ENCODE peak calls at places on chromosome 19, in seven cellular contexts. One of them, this sample, is unnamed.
A peak's percentile ranks its signal among the peaks of the same experiment; 100 is the strongest.

GRCh38 chr19:15195987-15196682 is 4.7 kb downstream of the NOTCH3 start:
- DNase-seq in CD8-positive, alpha-beta T cell: no peak
- DNase-seq in AG10803: no peak
- DNase-seq in foreskin keratinocyte: peak; percentile 50
- DNase-seq in fibroblast of pulmonary artery: no peak
- DNase-seq in thoracic aorta: no peak
- DNase-seq in HFFc6: no peak
- DNase-seq in this sample: no peak

GRCh38 chr19:33634361-33635091 is 12.8 kb downstream of the CHST8 start:
- DNase-seq in foreskin keratinocyte: no peak
- DNase-seq in AG10803: no peak
- DNase-seq in CD8-positive, alpha-beta T cell: no peak
- DNase-seq in fibroblast of pulmonary artery: no peak
- DNase-seq in thoracic aorta: no peak
- DNase-seq in HFFc6: no peak
- DNase-seq in this sample: no peak

GRCh38 chr19:18118420-18119242 is 21.1 kb downstream of the MAST3 start:
- DNase-seq in HFFc6: no peak
- DNase-seq in CD8-positive, alpha-beta T cell: no peak
- DNase-seq in fibroblast of pulmonary artery: peak; percentile 25
- DNase-seq in thoracic aorta: no peak
- DNase-seq in AG10803: no peak
- DNase-seq in foreskin keratinocyte: no peak
- DNase-seq in this sample: no peak

GRCh38 chr19:54462713-54463530 is 656 bp downstream of the LENG9 start:
- DNase-seq in CD8-positive, alpha-beta T cell: peak; percentile 61
- DNase-seq in thoracic aorta: no peak
- DNase-seq in fibroblast of pulmonary artery: peak; percentile 70
- DNase-seq in foreskin keratinocyte: no peak
- DNase-seq in AG10803: peak; percentile 63
- DNase-seq in HFFc6: peak; percentile 25
- DNase-seq in this sample: peak; percentile 65

GRCh38 chr19:17266589-17266974 is 661 bp upstream of the BABAM1 start:
- DNase-seq in AG10803: no peak
- DNase-seq in HFFc6: no peak
- DNase-seq in thoracic aorta: no peak
- DNase-seq in fibroblast of pulmonary artery: no peak
- DNase-seq in foreskin keratinocyte: no peak
- DNase-seq in CD8-positive, alpha-beta T cell: no peak
- DNase-seq in this sample: no peak

GRCh38 chr19:1270168-1270853 is 1.2 kb downstream of the CIRBP start:
- DNase-seq in thoracic aorta: no peak
- DNase-seq in HFFc6: no peak
- DNase-seq in AG10803: no peak
- DNase-seq in CD8-positive, alpha-beta T cell: no peak
- DNase-seq in foreskin keratinocyte: no peak
- DNase-seq in fibroblast of pulmonary artery: no peak
- DNase-seq in this sample: no peak

GRCh38 chr19:29714371-29714952 is 599 bp downstream of the C19orf12 start:
- DNase-seq in thoracic aorta: no peak
- DNase-seq in AG10803: no peak
- DNase-seq in CD8-positive, alpha-beta T cell: peak; percentile 37
- DNase-seq in fibroblast of pulmonary artery: no peak
- DNase-seq in HFFc6: no peak
- DNase-seq in foreskin keratinocyte: no peak
- DNase-seq in this sample: no peak

GRCh38 chr19:7985481-7985911 is 19.9 kb downstream of the ELAVL1 start:
- DNase-seq in HFFc6: no peak
- DNase-seq in CD8-positive, alpha-beta T cell: no peak
- DNase-seq in fibroblast of pulmonary artery: no peak
- DNase-seq in AG10803: no peak
- DNase-seq in foreskin keratinocyte: no peak
- DNase-seq in thoracic aorta: no peak
- DNase-seq in this sample: no peak

GRCh38 chr19:12720851-12721655 is 2.7 kb downstream of the TNPO2 start:
- DNase-seq in CD8-positive, alpha-beta T cell: no peak
- DNase-seq in HFFc6: peak; percentile 5
- DNase-seq in fibroblast of pulmonary artery: peak; percentile 26
- DNase-seq in AG10803: peak; percentile 29
- DNase-seq in foreskin keratinocyte: no peak
- DNase-seq in thoracic aorta: no peak
- DNase-seq in this sample: peak; percentile 10

GRCh38 chr19:38319421-38320258 is at the start of gene KCNK6:
- DNase-seq in CD8-positive, alpha-beta T cell: peak; percentile 18
- DNase-seq in HFFc6: no peak
- DNase-seq in thoracic aorta: no peak
- DNase-seq in foreskin keratinocyte: no peak
- DNase-seq in AG10803: peak; percentile 15
- DNase-seq in fibroblast of pulmonary artery: peak; percentile 23
- DNase-seq in this sample: no peak

GRCh38 chr19:17348700-17349099 is 11.3 kb downstream of the GTPBP3 start:
- DNase-seq in foreskin keratinocyte: no peak
- DNase-seq in thoracic aorta: peak; percentile 51
- DNase-seq in AG10803: peak; percentile 29
- DNase-seq in CD8-positive, alpha-beta T cell: no peak
- DNase-seq in HFFc6: peak; percentile 23
- DNase-seq in fibroblast of pulmonary artery: peak; percentile 81
- DNase-seq in this sample: peak; percentile 54

GRCh38 chr19:1221141-1221903 is 15.7 kb downstream of the STK11 start:
- DNase-seq in thoracic aorta: no peak
- DNase-seq in AG10803: peak; percentile 40
- DNase-seq in fibroblast of pulmonary artery: peak; percentile 61
- DNase-seq in foreskin keratinocyte: no peak
- DNase-seq in HFFc6: peak; percentile 42
- DNase-seq in CD8-positive, alpha-beta T cell: no peak
- DNase-seq in this sample: peak; percentile 55

GRCh38 chr19:30222993-30223865 is 149.0 kb upstream of the ZNF536 start:
- DNase-seq in AG10803: peak; percentile 51
- DNase-seq in thoracic aorta: no peak
- DNase-seq in HFFc6: no peak
- DNase-seq in foreskin keratinocyte: no peak
- DNase-seq in fibroblast of pulmonary artery: no peak
- DNase-seq in CD8-positive, alpha-beta T cell: no peak
- DNase-seq in this sample: no peak

GRCh38 chr19:29675650-29676186 is 10.5 kb downstream of the PLEKHF1 start:
- DNase-seq in thoracic aorta: no peak
- DNase-seq in CD8-positive, alpha-beta T cell: no peak
- DNase-seq in foreskin keratinocyte: no peak
- DNase-seq in AG10803: no peak
- DNase-seq in fibroblast of pulmonary artery: no peak
- DNase-seq in HFFc6: no peak
- DNase-seq in this sample: no peak

GRCh38 chr19:2497186-2497585 is 21.3 kb downstream of the GADD45B start:
- DNase-seq in HFFc6: no peak
- DNase-seq in foreskin keratinocyte: no peak
- DNase-seq in CD8-positive, alpha-beta T cell: no peak
- DNase-seq in AG10803: no peak
- DNase-seq in thoracic aorta: no peak
- DNase-seq in fibroblast of pulmonary artery: no peak
- DNase-seq in this sample: no peak

GRCh38 chr19:2494084-2494446 is 18.1 kb downstream of the GADD45B start:
- DNase-seq in CD8-positive, alpha-beta T cell: no peak
- DNase-seq in thoracic aorta: no peak
- DNase-seq in HFFc6: peak; percentile 92
- DNase-seq in foreskin keratinocyte: no peak
- DNase-seq in AG10803: peak; percentile 89
- DNase-seq in fibroblast of pulmonary artery: peak; percentile 47
- DNase-seq in this sample: peak; percentile 88

GRCh38 chr19:2494447-2495129 is 18.7 kb downstream of the GADD45B start:
- DNase-seq in fibroblast of pulmonary artery: peak; percentile 85
- DNase-seq in thoracic aorta: peak; percentile 68
- DNase-seq in CD8-positive, alpha-beta T cell: peak; percentile 37
- DNase-seq in AG10803: peak; percentile 83
- DNase-seq in HFFc6: peak; percentile 80
- DNase-seq in foreskin keratinocyte: no peak
- DNase-seq in this sample: peak; percentile 75

GRCh38 chr19:2495130-2495641 is 19.3 kb downstream of the GADD45B start:
- DNase-seq in foreskin keratinocyte: no peak
- DNase-seq in thoracic aorta: peak; percentile 66
- DNase-seq in CD8-positive, alpha-beta T cell: no peak
- DNase-seq in AG10803: peak; percentile 76
- DNase-seq in HFFc6: peak; percentile 78
- DNase-seq in fibroblast of pulmonary artery: peak; percentile 69
- DNase-seq in this sample: peak; percentile 80

DNA sequence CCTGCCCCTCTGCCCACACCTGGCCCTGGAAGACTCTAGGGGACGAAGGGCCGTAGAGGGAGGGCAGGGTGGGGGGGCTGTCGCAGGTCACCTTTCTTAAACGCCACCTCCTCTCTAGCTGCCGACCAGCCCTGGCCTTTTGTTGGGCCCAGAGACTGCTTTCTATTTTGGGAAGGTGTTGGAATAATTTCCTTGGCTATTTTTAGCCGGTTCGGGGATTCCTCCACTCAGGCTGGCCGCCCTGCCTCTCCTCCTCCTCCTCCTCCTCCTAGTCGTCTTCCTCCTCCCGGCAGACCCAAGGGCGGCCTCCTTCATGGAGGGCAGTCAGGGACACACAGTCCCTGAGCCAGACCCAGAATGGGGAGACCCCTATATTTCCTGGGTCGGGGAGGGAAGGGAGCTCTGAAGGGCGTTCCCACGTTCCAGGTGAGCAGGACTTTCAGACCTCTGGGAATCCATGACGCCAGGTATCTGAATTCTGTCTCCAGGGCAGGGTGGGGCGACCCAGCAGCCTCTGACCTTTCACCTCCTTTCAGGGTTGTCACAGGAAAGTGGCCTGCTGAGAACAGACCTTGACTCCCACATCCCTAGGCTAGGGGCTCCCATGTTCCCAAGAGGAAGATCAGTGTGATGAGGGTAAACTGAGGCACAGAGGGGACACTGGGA is 19.9 kb downstream of the GADD45B start:
- DNase-seq in AG10803: peak; percentile 42
- DNase-seq in HFFc6: peak; percentile 56
- DNase-seq in foreskin keratinocyte: no peak
- DNase-seq in CD8-positive, alpha-beta T cell: no peak
- DNase-seq in thoracic aorta: no peak
- DNase-seq in fibroblast of pulmonary artery: no peak
- DNase-seq in this sample: no peak
- TF ChIP-seq CTCF in AG10803: no peak
- TF ChIP-seq CTCF in HFFc6: no peak
- TF ChIP-seq CTCF in foreskin keratinocyte: no peak
- TF ChIP-seq CTCF in CD8-positive, alpha-beta T cell: no peak
- TF ChIP-seq CTCF in thoracic aorta: no peak
- TF ChIP-seq CTCF in fibroblast of pulmonary artery: no peak
- TF ChIP-seq CTCF in this sample: no peak

DNA sequence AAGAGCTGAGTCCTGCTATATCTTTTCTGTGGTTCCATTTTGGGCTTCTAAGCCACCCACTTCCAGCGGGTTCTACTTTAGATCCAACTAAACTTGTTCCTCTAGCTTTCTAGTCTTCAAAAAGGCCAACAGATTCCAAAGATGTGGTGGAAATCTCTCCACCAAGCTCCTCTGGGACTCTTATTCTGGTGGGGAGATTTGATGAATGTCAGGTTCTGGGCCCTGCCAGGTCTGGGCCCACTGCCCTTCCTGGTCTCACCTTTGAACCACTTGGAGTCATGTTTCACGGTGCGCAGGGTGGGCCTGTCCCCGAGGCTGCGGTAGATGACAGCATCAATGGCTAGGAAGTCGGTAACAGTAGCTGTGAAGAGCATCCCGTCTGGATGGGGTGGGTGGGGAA is 4.8 kb downstream of the SEMA6B start:
- DNase-seq in foreskin keratinocyte: no peak
- DNase-seq in thoracic aorta: no peak
- DNase-seq in HFFc6: no peak
- DNase-seq in fibroblast of pulmonary artery: no peak
- DNase-seq in CD8-positive, alpha-beta T cell: no peak
- DNase-seq in AG10803: no peak
- DNase-seq in this sample: no peak
- TF ChIP-seq CTCF in foreskin keratinocyte: no peak
- TF ChIP-seq CTCF in thoracic aorta: no peak
- TF ChIP-seq CTCF in HFFc6: no peak
- TF ChIP-seq CTCF in fibroblast of pulmonary artery: no peak
- TF ChIP-seq CTCF in CD8-positive, alpha-beta T cell: no peak
- TF ChIP-seq CTCF in AG10803: no peak
- TF ChIP-seq CTCF in this sample: no peak

GRCh38 chr19:41877490-41877876 is 404 bp downstream of the CD79A start:
- DNase-seq in AG10803: no peak
- DNase-seq in CD8-positive, alpha-beta T cell: no peak
- DNase-seq in foreskin keratinocyte: no peak
- DNase-seq in fibroblast of pulmonary artery: no peak
- DNase-seq in HFFc6: no peak
- DNase-seq in thoracic aorta: no peak
- DNase-seq in this sample: no peak
- TF ChIP-seq CTCF in AG10803: no peak
- TF ChIP-seq CTCF in CD8-positive, alpha-beta T cell: no peak
- TF ChIP-seq CTCF in foreskin keratinocyte: no peak
- TF ChIP-seq CTCF in fibroblast of pulmonary artery: no peak
- TF ChIP-seq CTCF in HFFc6: no peak
- TF ChIP-seq CTCF in thoracic aorta: no peak
- TF ChIP-seq CTCF in this sample: no peak

GRCh38 chr19:57280913-57281425 is 684 bp downstream of the ZNF460 start:
- DNase-seq in fibroblast of pulmonary artery: no peak
- DNase-seq in foreskin keratinocyte: no peak
- DNase-seq in HFFc6: no peak
- DNase-seq in CD8-positive, alpha-beta T cell: peak; percentile 5
- DNase-seq in thoracic aorta: no peak
- DNase-seq in AG10803: no peak
- DNase-seq in this sample: no peak

GRCh38 chr19:57276430-57276829 is 3.9 kb upstream of the ZNF460 start:
- DNase-seq in thoracic aorta: no peak
- DNase-seq in HFFc6: no peak
- DNase-seq in fibroblast of pulmonary artery: no peak
- DNase-seq in foreskin keratinocyte: no peak
- DNase-seq in CD8-positive, alpha-beta T cell: no peak
- DNase-seq in AG10803: no peak
- DNase-seq in this sample: no peak

GRCh38 chr19:57282011-57282636 is 1.8 kb downstream of the ZNF460 start:
- DNase-seq in AG10803: no peak
- DNase-seq in foreskin keratinocyte: peak; percentile 79
- DNase-seq in CD8-positive, alpha-beta T cell: no peak
- DNase-seq in HFFc6: no peak
- DNase-seq in thoracic aorta: no peak
- DNase-seq in fibroblast of pulmonary artery: no peak
- DNase-seq in this sample: no peak

GRCh38 chr19:57280165-57280912 is at the start of gene ZNF460:
- DNase-seq in CD8-positive, alpha-beta T cell: peak; percentile 95
- DNase-seq in HFFc6: peak; percentile 96
- DNase-seq in thoracic aorta: peak; percentile 73
- DNase-seq in fibroblast of pulmonary artery: peak; percentile 98
- DNase-seq in AG10803: peak; percentile 98
- DNase-seq in foreskin keratinocyte: peak; percentile 91
- DNase-seq in this sample: peak; percentile 99

GRCh38 chr19:57279418-57280164 is 694 bp upstream of the ZNF460 start:
- DNase-seq in CD8-positive, alpha-beta T cell: peak; percentile 60
- DNase-seq in fibroblast of pulmonary artery: peak; percentile 98
- DNase-seq in thoracic aorta: peak; percentile 84
- DNase-seq in AG10803: peak; percentile 97
- DNase-seq in foreskin keratinocyte: peak; percentile 85
- DNase-seq in HFFc6: peak; percentile 90
- DNase-seq in this sample: peak; percentile 98
- TF ChIP-seq CTCF in CD8-positive, alpha-beta T cell: no peak
- TF ChIP-seq CTCF in fibroblast of pulmonary artery: peak; percentile 24
- TF ChIP-seq CTCF in thoracic aorta: no peak
- TF ChIP-seq CTCF in AG10803: peak; percentile 40
- TF ChIP-seq CTCF in foreskin keratinocyte: peak; percentile 78
- TF ChIP-seq CTCF in HFFc6: peak; percentile 69
- TF ChIP-seq CTCF in this sample: peak; percentile 21